ENCODE peak calls at places on chromosomes 11 and 22, in eight cellular contexts. O is transverse colon, W is vagina, J is endothelial cell of umbilical vein, E is HCT116, Z is upper lobe of left lung, Q is sigmoid colon, T is GM23338. R is an unnamed sample.

GRCh38 chr11:71103266-71103665 is 149.1 kb downstream of the SHANK2 start:
- DNase-seq in O (no peak), W (no peak), J (no peak), E (no peak), Z (no peak), Q (no peak), T (no peak), R (peak; percentile 82)

GRCh38 chr11:117076941-117077659 is 21.1 kb downstream of the SIK3 start:
- DNase-seq in O (no peak), W (no peak), J (no peak), E (no peak), Z (no peak), Q (no peak), T (peak; percentile 17), R (no peak)

GRCh38 chr11:103844327-103845215 is 191.9 kb upstream of the DDI1 start:
- DNase-seq in O (peak; percentile 28), W (no peak), J (no peak), E (no peak), Z (no peak), Q (no peak), T (no peak), R (no peak)

GRCh38 chr11:122202951-122203456 is 87.0 kb upstream of the BLID start:
- DNase-seq in O (peak; percentile 40), W (no peak), J (no peak), E (peak; percentile 81), Z (peak; percentile 82), Q (peak; percentile 89), T (peak; percentile 86), R (peak; percentile 66)

GRCh38 chr22:20520093-20520511 is 12.7 kb downstream of the MED15 start:
- DNase-seq in O (no peak), W (no peak), J (peak; percentile 64), E (no peak), Z (no peak), Q (no peak), T (no peak), R (no peak)

GRCh38 chr11:113507341-113507740 is 32.1 kb upstream of the DRD2 start:
- DNase-seq in O (no peak), W (peak; percentile 49), J (no peak), E (no peak), Z (no peak), Q (no peak), T (no peak), R (no peak)

GRCh38 chr11:101138245-101138930 is 8.8 kb upstream of the PGR start:
- DNase-seq in O (no peak), W (no peak), J (no peak), E (no peak), Z (no peak), Q (no peak), T (no peak), R (no peak)

GRCh38 chr11:69537855-69538640 is 56.6 kb downstream of the LINC01488 start:
- DNase-seq in O (no peak), W (no peak), J (no peak), E (no peak), Z (no peak), Q (peak; percentile 54), T (no peak), R (no peak)

GRCh38 chr11:2791139-2791520 is 91.3 kb upstream of the KCNQ1OT1 start:
- DNase-seq in O (peak; percentile 7), W (no peak), J (no peak), E (no peak), Z (peak; percentile 85), Q (peak; percentile 52), T (no peak), R (peak; percentile 45)

GRCh38 chr11:112613051-112613972 is 347.9 kb upstream of the NCAM1 start:
- DNase-seq in O (no peak), W (peak; percentile 90), J (peak; percentile 58), E (peak; percentile 62), Z (no peak), Q (no peak), T (no peak), R (no peak)

GRCh38 chr11:76552987-76553386 is 108.2 kb downstream of the EMSY start:
- DNase-seq in O (no peak), W (no peak), J (no peak), E (no peak), Z (no peak), Q (no peak), T (no peak), R (no peak)

GRCh38 chr11:76551400-76551799 is 106.6 kb downstream of the EMSY start:
- DNase-seq in O (no peak), W (no peak), J (peak; percentile 65), E (no peak), Z (no peak), Q (no peak), T (no peak), R (no peak)

GRCh38 chr11:76557466-76557865 is 112.6 kb downstream of the EMSY start:
- DNase-seq in O (no peak), W (no peak), J (no peak), E (no peak), Z (no peak), Q (no peak), T (no peak), R (no peak)

GRCh38 chr11:76553554-76554476 is 109.0 kb downstream of the EMSY start:
- DNase-seq in O (peak; percentile 14), W (no peak), J (peak; percentile 84), E (no peak), Z (no peak), Q (no peak), T (no peak), R (no peak)

DNA sequence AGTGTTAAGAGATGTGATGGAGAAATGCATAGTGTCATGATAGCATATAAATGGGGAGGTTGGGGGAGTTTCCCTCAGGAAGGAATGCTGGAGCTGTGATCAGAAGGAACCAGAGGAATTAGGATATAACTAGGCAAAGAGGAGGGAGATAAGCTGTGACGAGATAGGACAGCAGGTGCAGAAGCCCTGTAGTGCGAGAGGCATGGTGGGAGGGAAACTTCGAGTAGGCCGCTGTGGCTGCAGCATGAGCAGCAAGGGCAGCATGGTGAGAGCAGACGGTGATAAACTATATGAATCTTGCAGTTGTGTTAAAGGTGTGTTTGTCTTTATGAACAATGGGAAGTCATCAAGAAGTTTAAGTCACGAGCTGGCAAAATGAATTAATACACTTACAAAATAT is 109.9 kb downstream of the EMSY start:
- DNase-seq in O (no peak), W (no peak), J (no peak), E (no peak), Z (no peak), Q (no peak), T (no peak), R (no peak)
- H3K27ac ChIP-seq in O (peak overlapping the region; percentile 68), W (no peak overlapping the region), J (no peak overlapping the region), E (no peak overlapping the region), Z (no peak overlapping the region), Q (no peak overlapping the region), T (no peak overlapping the region), R (no peak overlapping the region)

GRCh38 chr11:57313071-57313787 is 11.5 kb downstream of the TNKS1BP1 start:
- DNase-seq in O (no peak), W (no peak), J (no peak), E (no peak), Z (peak; percentile 75), Q (peak; percentile 73), T (no peak), R (peak; percentile 57)
- H3K36me3 ChIP-seq in O (no peaks in the 10 kb centered on the region), W (peaks cover 79% of the 10 kb centered on the region), J (peaks cover 48% of the 10 kb centered on the region), E (peaks cover 31% of the 10 kb centered on the region), Z (peaks cover 68% of the 10 kb centered on the region), Q (peaks cover 40% of the 10 kb centered on the region), T (peaks cover 36% of the 10 kb centered on the region), R (peaks cover 83% of the 10 kb centered on the region)

GRCh38 chr11:34667810-34668582 is 47.1 kb downstream of the EHF start:
- DNase-seq in O (no peak), W (no peak), J (no peak), E (no peak), Z (no peak), Q (no peak), T (no peak), R (no peak)
- TF ChIP-seq POLR2AphosphoS5 in O (no peak), W (peak; percentile 79), J (no peak), E (no peak), Z (no peak), Q (no peak), T (no peak), R (no peak)

GRCh38 chr11:22635689-22636088 is 10.1 kb upstream of the FANCF start:
- DNase-seq in O (no peak), W (no peak), J (no peak), E (no peak), Z (no peak), Q (no peak), T (peak; percentile 21), R (no peak)
- H3K27ac ChIP-seq in O (no peak overlapping the region), W (no peak overlapping the region), J (no peak overlapping the region), E (no peak overlapping the region), Z (no peak overlapping the region), Q (no peak overlapping the region), T (peak overlapping the region; percentile 6), R (no peak overlapping the region)

GRCh38 chr22:36343720-36344105 is 44.1 kb downstream of the MYH9 start:
- DNase-seq in O (no peak), W (no peak), J (peak; percentile 80), E (no peak), Z (no peak), Q (no peak), T (no peak), R (peak; percentile 71)
- H3K36me3 ChIP-seq in O (peaks cover 7% of the 10 kb centered on the region), W (peaks cover 46% of the 10 kb centered on the region), J (peaks cover 56% of the 10 kb centered on the region), E (peaks cover 39% of the 10 kb centered on the region), Z (peaks cover 57% of the 10 kb centered on the region), Q (peaks cover 21% of the 10 kb centered on the region), T (peaks cover 35% of the 10 kb centered on the region), R (peaks cover 39% of the 10 kb centered on the region)